ENCODE peak calls at places on chromosomes 5 and 9, in six cellular contexts. Q is A172; I is AG10803; T is lung microvascular endothelial cell; C is fibroblast of the conjunctiva; A is stimulated activated CD4-positive, alpha-beta T cell treated with anti-CD3 and anti-CD28 coated beads, Interleukin-12 subunit alpha, Interleukin-12 subunit beta, amount 100 ng/mL, for 4 hours. O is an unnamed sample.

GRCh38 chr9:33782395-33783152 is 12.8 kb upstream of the PRSS3 start:
- DNase-seq in I (peak), C (no peak), A (no peak), T (peak), Q (peak), O (no peak)

GRCh38 chr9:93122721-93123221 is 11.3 kb downstream of the NINJ1 start:
- DNase-seq in C (no peak), A (no peak), T (no peak), I (no peak), Q (peak), O (no peak)

GRCh38 chr5:78647838-78648358 is 674 bp downstream of the LHFPL2 start:
- DNase-seq in C (no peak), Q (peak), I (peak), T (peak), A (no peak), O (peak)

GRCh38 chr9:36976371-36977030 is 57.6 kb downstream of the PAX5 start:
- DNase-seq in C (no peak), T (no peak), A (no peak), I (no peak), Q (peak), O (no peak)

GRCh38 chr5:129459485-129460120 is 495 bp upstream of the ADAMTS19 start:
- DNase-seq in T (peak), Q (no peak), A (no peak), C (peak), I (peak), O (peak)

GRCh38 chr9:78566948-78567675 is 270.2 kb downstream of the PSAT1 start:
- DNase-seq in T (no peak), C (no peak), Q (peak), I (peak), A (no peak), O (no peak)

GRCh38 chr9:38240051-38240450 is 152.5 kb upstream of the ALDH1B1 start:
- DNase-seq in A (no peak), C (no peak), Q (no peak), I (no peak), T (no peak), O (no peak)

GRCh38 chr9:95980262-95981125 is 105.0 kb downstream of the ERCC6L2 start:
- DNase-seq in C (no peak), Q (no peak), I (peak), T (no peak), A (no peak), O (no peak)

GRCh38 chr9:127970401-127971313 is 10.1 kb downstream of the EEIG1 start:
- DNase-seq in C (no peak), Q (no peak), A (peak), I (no peak), T (no peak), O (no peak)

GRCh38 chr5:107450531-107450930 is 220.2 kb downstream of the EFNA5 start:
- DNase-seq in C (no peak), I (no peak), A (no peak), T (no peak), Q (no peak), O (no peak)

O was measured in SK-N-DZ.